ENCODE peak calls at places on chromosome 4, in six cellular contexts. One of them, this sample, is unnamed. For H3K36me3, the result is how much of the 10 kb centered on the place peaks cover.

GRCh38 chr4:113961322-113961698 is 18.1 kb downstream of the ARSJ start:
- DNase-seq in neural progenitor cell: no peak
- DNase-seq in kidney: no peak
- DNase-seq in GM23248: peak
- DNase-seq in adipocyte: peak
- DNase-seq in fibroblast of lung: peak
- DNase-seq in this sample: no peak

GRCh38 chr4:79237836-79238235 is 88.0 kb downstream of the NAA11 start:
- DNase-seq in kidney: no peak
- DNase-seq in neural progenitor cell: peak
- DNase-seq in fibroblast of lung: no peak
- DNase-seq in adipocyte: no peak
- DNase-seq in GM23248: no peak
- DNase-seq in this sample: no peak

GRCh38 chr4:149521611-149522010 is 294.0 kb downstream of the IQCM start:
- DNase-seq in neural progenitor cell: peak
- DNase-seq in fibroblast of lung: peak
- DNase-seq in kidney: no peak
- DNase-seq in adipocyte: no peak
- DNase-seq in GM23248: peak
- DNase-seq in this sample: no peak

GRCh38 chr4:99815597-99816011 is 1.0 kb upstream of the DAPP1 start:
- DNase-seq in neural progenitor cell: no peak
- DNase-seq in fibroblast of lung: no peak
- DNase-seq in kidney: no peak
- DNase-seq in adipocyte: no peak
- DNase-seq in GM23248: peak
- DNase-seq in this sample: no peak

GRCh38 chr4:77994194-77994721 is 62.9 kb upstream of the FRAS1 start:
- DNase-seq in neural progenitor cell: peak
- DNase-seq in adipocyte: peak
- DNase-seq in kidney: no peak
- DNase-seq in GM23248: peak
- DNase-seq in fibroblast of lung: peak
- DNase-seq in this sample: peak

GRCh38 chr4:118076958-118077766 is 42.9 kb downstream of the NDST3 start:
- DNase-seq in GM23248: peak
- DNase-seq in neural progenitor cell: peak
- DNase-seq in kidney: no peak
- DNase-seq in adipocyte: peak
- DNase-seq in fibroblast of lung: peak
- DNase-seq in this sample: peak

GRCh38 chr4:168694669-168695068 is 197.8 kb downstream of the PALLD start:
- DNase-seq in kidney: no peak
- DNase-seq in adipocyte: peak
- DNase-seq in GM23248: peak
- DNase-seq in neural progenitor cell: no peak
- DNase-seq in fibroblast of lung: peak
- DNase-seq in this sample: no peak

GRCh38 chr4:664713-665231 is 9.3 kb downstream of the ATP5ME start:
- DNase-seq in neural progenitor cell: no peak
- DNase-seq in fibroblast of lung: no peak
- DNase-seq in kidney: peak
- DNase-seq in GM23248: no peak
- DNase-seq in adipocyte: no peak
- DNase-seq in this sample: no peak

GRCh38 chr4:9703391-9703790 is 78.0 kb upstream of the DRD5 start:
- DNase-seq in adipocyte: peak
- DNase-seq in kidney: no peak
- DNase-seq in neural progenitor cell: peak
- DNase-seq in GM23248: peak
- DNase-seq in fibroblast of lung: peak
- DNase-seq in this sample: peak

GRCh38 chr4:95129708-95130343 is 372.1 kb downstream of the BMPR1B start:
- DNase-seq in adipocyte: peak
- DNase-seq in GM23248: peak
- DNase-seq in fibroblast of lung: peak
- DNase-seq in kidney: no peak
- DNase-seq in neural progenitor cell: no peak
- DNase-seq in this sample: no peak

GRCh38 chr4:128386761-128387599 is 99.4 kb upstream of the PGRMC2 start:
- DNase-seq in neural progenitor cell: no peak
- DNase-seq in adipocyte: peak
- DNase-seq in kidney: peak
- DNase-seq in GM23248: peak
- DNase-seq in fibroblast of lung: peak
- DNase-seq in this sample: no peak

GRCh38 chr4:6197433-6198174 is 2.7 kb downstream of the JAKMIP1 start:
- DNase-seq in kidney: peak
- DNase-seq in GM23248: no peak
- DNase-seq in neural progenitor cell: no peak
- DNase-seq in fibroblast of lung: no peak
- DNase-seq in adipocyte: no peak
- DNase-seq in this sample: no peak

GRCh38 chr4:74415602-74416300 is 29.2 kb upstream of the AREG start:
- DNase-seq in GM23248: no peak
- DNase-seq in adipocyte: no peak
- DNase-seq in fibroblast of lung: no peak
- DNase-seq in neural progenitor cell: no peak
- DNase-seq in kidney: no peak
- DNase-seq in this sample: no peak

GRCh38 chr4:134628074-134628473 is 426.5 kb upstream of the PABPC4L start:
- DNase-seq in fibroblast of lung: peak
- DNase-seq in GM23248: no peak
- DNase-seq in kidney: no peak
- DNase-seq in adipocyte: peak
- DNase-seq in neural progenitor cell: no peak
- DNase-seq in this sample: no peak

DNA sequence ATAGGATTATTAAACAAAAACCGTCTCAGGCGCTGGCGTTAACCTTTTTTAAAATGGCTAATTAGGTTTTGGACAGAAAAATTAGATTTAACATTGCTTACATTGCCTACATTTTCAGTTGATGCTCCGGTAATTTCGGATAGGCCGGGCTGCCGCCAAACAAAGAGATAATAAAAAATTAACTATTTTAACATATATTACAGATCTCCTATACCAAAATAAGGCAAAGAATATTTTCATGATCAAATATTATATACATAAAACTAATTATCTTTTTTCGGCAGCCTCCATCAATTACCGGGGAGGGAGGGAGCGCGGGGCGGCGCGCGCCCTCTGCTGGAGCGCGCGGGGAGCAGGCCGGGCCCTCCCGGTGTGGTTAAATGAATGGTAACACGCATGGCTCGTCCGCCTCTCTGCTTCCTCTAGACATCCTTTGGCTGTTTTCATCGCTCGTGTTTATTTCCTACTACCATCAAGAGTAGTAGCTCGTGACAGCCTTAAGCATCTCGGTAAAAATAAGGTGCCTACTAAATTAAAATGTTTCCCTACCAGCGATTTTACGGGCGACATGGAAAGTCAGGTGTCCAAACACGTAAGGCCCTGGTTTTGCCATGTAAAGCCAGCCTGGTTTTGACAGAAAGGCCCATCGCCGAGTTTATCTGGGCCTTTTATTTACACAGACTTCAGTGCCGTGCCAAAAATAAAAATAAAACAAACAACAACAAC is 52.4 kb upstream of the TMEM33 start:
- DNase-seq in kidney: no peak
- DNase-seq in neural progenitor cell: peak
- DNase-seq in adipocyte: peak
- DNase-seq in GM23248: peak
- DNase-seq in fibroblast of lung: peak
- DNase-seq in this sample: peak
- H3K4me3 ChIP-seq in kidney: peak
- H3K4me3 ChIP-seq in neural progenitor cell: peak
- H3K4me3 ChIP-seq in adipocyte: peak
- H3K4me3 ChIP-seq in GM23248: peak
- H3K4me3 ChIP-seq in fibroblast of lung: peak
- H3K4me3 ChIP-seq in this sample: no peak

GRCh38 chr4:15890246-15890829 is 48.2 kb downstream of the FGFBP1 start:
- DNase-seq in GM23248: no peak
- DNase-seq in adipocyte: no peak
- DNase-seq in kidney: no peak
- DNase-seq in fibroblast of lung: no peak
- DNase-seq in neural progenitor cell: no peak
- DNase-seq in this sample: no peak
- H3K9ac ChIP-seq in GM23248: no peak
- H3K9ac ChIP-seq in adipocyte: no peak
- H3K9ac ChIP-seq in kidney: no peak
- H3K9ac ChIP-seq in fibroblast of lung: no peak
- H3K9ac ChIP-seq in neural progenitor cell: no peak
- H3K9ac ChIP-seq in this sample: no peak

DNA sequence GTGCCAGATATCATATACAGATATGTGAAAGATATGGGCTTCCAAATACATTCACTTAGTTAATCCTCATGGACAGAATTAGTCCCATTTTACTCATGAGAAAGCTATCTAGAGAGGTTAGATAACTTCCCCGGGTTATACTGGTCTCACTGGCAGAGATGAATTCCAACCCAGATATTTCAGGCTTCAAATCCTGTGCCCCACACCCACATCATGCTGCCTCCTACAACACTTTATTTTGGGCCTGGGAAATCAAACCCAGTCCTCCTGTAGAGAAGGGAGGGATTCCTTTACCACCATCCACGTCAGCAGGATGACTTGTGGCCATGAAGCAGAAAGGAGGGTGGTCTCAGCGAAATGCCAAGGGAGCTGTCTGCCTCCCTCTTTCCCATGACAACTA is 113.8 kb downstream of the ATP10D start:
- DNase-seq in fibroblast of lung: no peak
- DNase-seq in GM23248: no peak
- DNase-seq in kidney: no peak
- DNase-seq in neural progenitor cell: no peak
- DNase-seq in adipocyte: no peak
- DNase-seq in this sample: no peak
- H3K36me3 ChIP-seq in fibroblast of lung: under half
- H3K36me3 ChIP-seq in GM23248: under half
- H3K36me3 ChIP-seq in kidney: under half
- H3K36me3 ChIP-seq in neural progenitor cell: under half
- H3K36me3 ChIP-seq in adipocyte: under half
- H3K36me3 ChIP-seq in this sample: under half

GRCh38 chr4:41122309-41122708 is 92.0 kb downstream of the APBB2 start:
- DNase-seq in kidney: no peak
- DNase-seq in neural progenitor cell: no peak
- DNase-seq in fibroblast of lung: no peak
- DNase-seq in adipocyte: no peak
- DNase-seq in GM23248: no peak
- DNase-seq in this sample: no peak
- H3K4me3 ChIP-seq in kidney: no peak
- H3K4me3 ChIP-seq in neural progenitor cell: no peak
- H3K4me3 ChIP-seq in fibroblast of lung: no peak
- H3K4me3 ChIP-seq in adipocyte: no peak
- H3K4me3 ChIP-seq in GM23248: no peak
- H3K4me3 ChIP-seq in this sample: no peak

GRCh38 chr4:105544517-105544916 is 7.9 kb upstream of the ARHGEF38 start:
- DNase-seq in kidney: no peak
- DNase-seq in adipocyte: no peak
- DNase-seq in GM23248: no peak
- DNase-seq in neural progenitor cell: no peak
- DNase-seq in fibroblast of lung: no peak
- DNase-seq in this sample: no peak
- H3K9ac ChIP-seq in kidney: no peak
- H3K9ac ChIP-seq in adipocyte: no peak
- H3K9ac ChIP-seq in GM23248: no peak
- H3K9ac ChIP-seq in neural progenitor cell: no peak
- H3K9ac ChIP-seq in fibroblast of lung: no peak
- H3K9ac ChIP-seq in this sample: no peak

DNA sequence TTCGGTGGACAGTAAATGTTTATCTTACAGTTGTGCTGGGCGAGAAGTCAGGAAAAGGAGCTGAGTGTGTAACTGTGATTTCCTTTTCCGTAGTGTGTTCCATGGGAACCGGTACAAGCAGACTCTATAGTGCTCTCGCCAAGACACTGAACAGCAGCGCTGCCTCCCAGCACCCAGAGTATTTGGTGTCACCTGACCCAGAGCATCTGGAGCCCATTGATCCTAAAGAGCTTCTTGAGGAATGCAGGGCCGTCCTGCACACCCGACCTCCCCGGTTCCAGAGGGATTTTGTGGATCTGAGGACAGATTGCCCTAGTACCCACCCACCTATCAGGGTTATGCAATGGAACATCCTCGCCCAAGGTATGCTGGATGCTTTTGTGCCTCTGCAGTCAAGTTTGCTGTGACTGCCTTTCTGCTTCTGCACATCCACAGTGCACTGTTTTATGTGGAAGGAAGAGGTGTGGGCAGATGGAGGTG is 27.4 kb downstream of the NOCT start:
- DNase-seq in fibroblast of lung: peak
- DNase-seq in GM23248: no peak
- DNase-seq in neural progenitor cell: peak
- DNase-seq in adipocyte: no peak
- DNase-seq in kidney: no peak
- DNase-seq in this sample: no peak
- H3K36me3 ChIP-seq in fibroblast of lung: under half
- H3K36me3 ChIP-seq in GM23248: under half
- H3K36me3 ChIP-seq in neural progenitor cell: under half
- H3K36me3 ChIP-seq in adipocyte: under half
- H3K36me3 ChIP-seq in kidney: under half
- H3K36me3 ChIP-seq in this sample: under half

GRCh38 chr4:186204611-186205144 is 13.3 kb downstream of the CYP4V2 start:
- DNase-seq in kidney: no peak
- DNase-seq in neural progenitor cell: no peak
- DNase-seq in fibroblast of lung: no peak
- DNase-seq in adipocyte: no peak
- DNase-seq in GM23248: no peak
- DNase-seq in this sample: no peak
- H3K4me3 ChIP-seq in kidney: no peak
- H3K4me3 ChIP-seq in neural progenitor cell: no peak
- H3K4me3 ChIP-seq in fibroblast of lung: peak
- H3K4me3 ChIP-seq in adipocyte: peak
- H3K4me3 ChIP-seq in GM23248: no peak
- H3K4me3 ChIP-seq in this sample: peak